ENCODE peak calls at places on chromosome X, in ten cellular contexts. O is CD4-positive, alpha-beta T cell; S is uterus; K is kidney epithelial cell; X is fibroblast of lung; Z is Caco-2; Y is epithelial cell of proximal tubule; B is nephron progenitor cell; V is A549; T is osteocyte. P is an unnamed sample.

GRCh38 chrX:86002076-86002896 is 45.1 kb downstream of the CHM start:
- DNase-seq in X (peak; percentile 49), T (no peak), Z (peak; percentile 76), S (no peak), B (peak; percentile 64), Y (no peak), K (peak; percentile 38), V (peak; percentile 28), O (no peak), P (peak; percentile 65)

GRCh38 chrX:12975999-12976558 is 1.2 kb downstream of the TMSB4X start:
- DNase-seq in Z (peak; percentile 41), X (peak; percentile 52), K (no peak), Y (no peak), O (no peak), B (peak; percentile 56), V (peak; percentile 70), T (no peak), S (peak; percentile 47), P (peak; percentile 49)

GRCh38 chrX:133353233-133353632 is 62.1 kb downstream of the GPC4 start:
- DNase-seq in T (no peak), S (no peak), O (no peak), B (no peak), X (no peak), K (no peak), Z (no peak), Y (no peak), V (no peak), P (no peak)

GRCh38 chrX:112651766-112652165 is 28.0 kb downstream of the LHFPL1 start:
- DNase-seq in O (no peak), B (no peak), X (no peak), Z (no peak), T (no peak), K (no peak), S (no peak), V (no peak), Y (no peak), P (no peak)

GRCh38 chrX:45851434-45851991 is 650.8 kb upstream of the DIPK2B start:
- DNase-seq in S (peak; percentile 19), X (no peak), T (no peak), Y (no peak), V (peak; percentile 79), Z (peak; percentile 57), B (peak; percentile 68), K (no peak), O (peak; percentile 6), P (peak; percentile 64)

GRCh38 chrX:3788494-3789233 is 75.2 kb upstream of the PRKX start:
- DNase-seq in K (no peak), B (peak; percentile 12), Y (no peak), T (no peak), X (no peak), O (no peak), V (no peak), S (no peak), Z (peak; percentile 1), P (no peak)

GRCh38 chrX:373641-374471 is 12.9 kb downstream of the PPP2R3B start:
- DNase-seq in T (peak; percentile 84), V (peak; percentile 50), Y (no peak), B (peak; percentile 69), S (no peak), K (no peak), X (no peak), Z (peak; percentile 78), O (no peak), P (no peak)

GRCh38 chrX:141815904-141816303 is 22.2 kb upstream of the MAGEC3 start:
- DNase-seq in Y (no peak), V (no peak), B (no peak), T (no peak), K (no peak), S (no peak), X (no peak), O (no peak), Z (no peak), P (no peak)

GRCh38 chrX:590666-591065 is 39.9 kb upstream of the SHOX start:
- DNase-seq in Y (no peak), Z (no peak), S (no peak), O (no peak), B (no peak), V (no peak), T (peak; percentile 63), X (no peak), K (no peak), P (no peak)

GRCh38 chrX:110218591-110218990 is 99.3 kb downstream of the AMMECR1 start:
- DNase-seq in S (no peak), X (peak; percentile 96), B (no peak), Y (no peak), V (peak; percentile 20), O (no peak), T (no peak), K (no peak), Z (no peak), P (no peak)

GRCh38 chrX:133812382-133812781 is 173.0 kb downstream of the GPC3 start:
- DNase-seq in V (no peak), K (no peak), T (no peak), Y (no peak), B (no peak), S (no peak), O (no peak), Z (no peak), X (no peak), P (no peak)

DNA sequence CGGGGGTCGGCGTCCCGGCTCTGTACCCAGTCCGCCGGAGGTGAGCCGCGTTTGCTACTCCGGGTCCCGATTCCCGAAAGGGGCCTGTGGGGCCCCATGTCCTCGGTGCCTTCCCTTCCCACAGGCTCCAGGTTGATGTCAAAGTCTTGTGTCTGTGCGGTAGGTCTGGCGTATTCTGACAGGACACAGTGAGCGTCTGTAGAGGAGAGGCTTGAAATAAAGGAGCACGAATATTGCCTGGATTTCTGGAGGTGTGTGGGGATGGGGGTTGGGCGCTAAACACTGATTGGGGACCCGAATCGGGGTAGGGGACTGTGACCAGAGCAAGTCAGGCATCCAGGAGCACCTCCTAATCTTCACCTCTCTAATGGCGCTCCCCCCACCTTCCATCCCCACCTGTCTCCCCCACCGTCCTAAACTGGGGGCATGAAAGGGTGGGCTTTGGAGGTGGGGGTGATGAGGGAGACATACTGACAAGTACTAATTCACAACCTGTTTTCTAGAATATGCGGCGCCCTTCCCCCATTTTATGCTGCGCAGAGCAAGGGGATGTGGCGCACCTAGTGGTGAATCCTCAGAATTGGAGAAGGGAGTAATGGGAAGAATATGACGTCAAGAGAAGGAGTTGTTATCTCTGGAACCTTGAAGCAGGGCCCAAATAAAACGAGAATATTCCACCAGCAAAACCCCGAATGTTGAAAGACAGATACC is 874 bp downstream of the GPRASP2 start:
- DNase-seq in X (peak; percentile 55), B (peak; percentile 32), T (no peak), Y (no peak), S (peak; percentile 68), O (no peak), V (peak; percentile 70), Z (peak; percentile 25), K (no peak), P (peak; percentile 40)
- TF ChIP-seq CTCF in X (peak; percentile 59), B (peak; percentile 53), T (peak; percentile 67), Y (peak; percentile 67), S (peak; percentile 51), O (peak; percentile 34), V (peak; percentile 48), Z (peak; percentile 46), K (peak; percentile 64), P (peak; percentile 69)

DNA sequence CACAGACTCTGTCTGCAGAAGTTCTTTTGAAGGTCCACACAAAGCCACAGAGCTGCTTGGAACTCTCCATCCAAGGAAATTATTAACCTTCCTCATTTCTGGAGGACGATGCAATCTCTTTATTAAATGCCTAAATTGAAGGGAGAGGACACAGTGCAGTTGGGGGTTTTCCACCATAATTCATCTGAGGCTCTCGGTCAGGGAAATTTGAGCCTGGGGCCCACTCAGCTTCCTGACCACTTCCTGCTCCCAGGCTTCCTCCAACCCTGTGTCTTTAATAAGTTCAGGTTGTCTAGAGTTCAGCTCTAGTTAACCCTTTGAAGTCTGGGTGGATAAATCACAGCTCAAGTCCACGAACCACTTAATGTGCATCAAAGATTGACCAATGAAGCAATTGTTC is 58.5 kb downstream of the PRPS1 start:
- DNase-seq in K (no peak), B (no peak), X (no peak), V (no peak), S (no peak), O (no peak), Z (no peak), T (no peak), Y (no peak), P (no peak)
- TF ChIP-seq CTCF in K (no peak), B (no peak), X (no peak), V (no peak), S (no peak), O (no peak), Z (no peak), T (no peak), Y (no peak), P (no peak)

GRCh38 chrX:153968754-153969124 is 2.9 kb downstream of the HCFC1 start:
- DNase-seq in Z (no peak), S (no peak), K (no peak), X (no peak), V (no peak), T (no peak), B (peak; percentile 53), Y (no peak), O (no peak), P (no peak)
- TF ChIP-seq CTCF in Z (no peak), S (no peak), K (no peak), X (no peak), V (no peak), T (no peak), B (no peak), Y (no peak), O (no peak), P (no peak)

GRCh38 chrX:132169554-132169953 is 41.7 kb upstream of the FRMD7 start:
- DNase-seq in K (no peak), B (no peak), X (no peak), Y (no peak), Z (no peak), V (no peak), T (no peak), S (no peak), O (no peak), P (no peak)

GRCh38 chrX:132171881-132172280 is 44.1 kb upstream of the FRMD7 start:
- DNase-seq in T (no peak), X (no peak), B (no peak), S (no peak), V (no peak), Z (no peak), Y (no peak), O (no peak), K (no peak), P (no peak)

GRCh38 chrX:132165651-132166050 is 37.8 kb upstream of the FRMD7 start:
- DNase-seq in X (peak; percentile 0), Y (no peak), Z (no peak), T (no peak), B (no peak), O (no peak), K (no peak), V (no peak), S (no peak), P (peak; percentile 68)

GRCh38 chrX:132173647-132174046 is 45.6 kb downstream of the RAP2C start:
- DNase-seq in O (no peak), X (no peak), V (no peak), Z (no peak), S (no peak), T (no peak), K (no peak), Y (no peak), B (no peak), P (peak; percentile 53)

DNA sequence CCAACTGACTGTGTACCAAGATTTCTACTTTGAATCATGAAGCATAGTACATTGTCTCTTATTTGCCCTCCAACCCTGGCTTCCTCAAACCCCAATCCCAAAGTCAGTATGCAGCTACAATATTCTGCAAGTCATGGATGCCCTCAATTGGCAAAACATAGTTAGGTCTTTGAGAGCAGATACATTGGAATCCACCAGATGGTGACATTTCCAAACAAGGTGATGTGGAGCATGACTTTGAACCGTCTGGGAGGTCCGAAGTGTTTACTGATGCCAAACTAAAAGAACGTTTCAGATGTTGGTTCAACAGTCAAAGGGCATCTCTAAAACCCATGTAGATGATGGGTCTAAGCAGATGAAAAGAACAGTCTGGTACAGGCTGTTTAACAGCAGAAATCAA is 43.7 kb upstream of the FRMD7 start:
- DNase-seq in Y (no peak), K (no peak), O (no peak), V (peak; percentile 11), T (no peak), B (no peak), Z (no peak), X (peak; percentile 0), S (no peak), P (no peak)
- TF ChIP-seq CTCF in Y (peak; percentile 16), K (no peak), O (no peak), V (no peak), T (no peak), B (no peak), Z (no peak), X (no peak), S (no peak), P (no peak)

P was measured in PC-9.